ENCODE peak calls at places on chromosomes 12 and 14, in five cellular contexts. A is occipital lobe, X is neural crest cell, Y is Right ventricle myocardium superior, Z is HuH-7. D is an unnamed sample.

GRCh38 chr14:98913967-98914620 is 357.9 kb downstream of the BCL11B start:
- DNase-seq in A (no peak), X (no peak), Z (no peak), Y (no peak), D (no peak)

GRCh38 chr12:57611116-57611809 is at the start of gene ARHGEF25:
- DNase-seq in Z (peak; percentile 97), A (peak; percentile 54), Y (peak; percentile 88), X (peak; percentile 70), D (no peak)

GRCh38 chr12:88578821-88579518 is 1.3 kb downstream of the KITLG start:
- DNase-seq in Y (no peak), Z (peak; percentile 69), X (peak; percentile 19), A (no peak), D (no peak)

GRCh38 chr12:57127101-57127709 is 1.1 kb upstream of the LRP1 start:
- DNase-seq in A (peak; percentile 28), X (peak; percentile 46), Z (no peak), Y (peak; percentile 87), D (no peak)

GRCh38 chr14:83255015-83255726 is 1721.5 kb upstream of the SEL1L start:
- DNase-seq in Z (no peak), X (no peak), A (no peak), Y (no peak), D (no peak)

GRCh38 chr12:57626929-57627445 is 6.0 kb downstream of the B4GALNT1 start:
- DNase-seq in A (no peak), X (no peak), Y (no peak), Z (no peak), D (no peak)

GRCh38 chr14:50541159-50541567 is 8.8 kb upstream of the MAP4K5 start:
- DNase-seq in Y (no peak), Z (no peak), X (no peak), A (no peak), D (no peak)

GRCh38 chr12:100356646-100357223 is at the start of gene SLC17A8:
- DNase-seq in Z (no peak), X (peak; percentile 19), Y (no peak), A (no peak), D (no peak)

GRCh38 chr12:109069307-109070231 is 17.2 kb downstream of the USP30 start:
- DNase-seq in Y (no peak), A (no peak), X (no peak), Z (peak; percentile 47), D (no peak)

GRCh38 chr14:76829016-76829365 is 2.8 kb downstream of the LRRC74A start:
- DNase-seq in A (no peak), Y (peak; percentile 68), Z (no peak), X (no peak), D (no peak)

GRCh38 chr12:70843363-70843762 is 77.2 kb downstream of the PTPRR start:
- DNase-seq in A (no peak), X (no peak), Y (no peak), Z (no peak), D (no peak)

GRCh38 chr14:76599556-76599955 is 161.7 kb upstream of the VASH1 start:
- DNase-seq in Z (no peak), Y (no peak), X (no peak), A (no peak), D (no peak)

GRCh38 chr12:109612003-109612402 is 38.4 kb downstream of the MVK start:
- DNase-seq in X (no peak), A (no peak), Z (no peak), Y (no peak), D (no peak)

GRCh38 chr14:66662374-66662773 is 154.4 kb downstream of the GPHN start:
- DNase-seq in A (no peak), Z (no peak), X (no peak), Y (no peak), D (no peak)

GRCh38 chr12:96073346-96074336 is 38.3 kb upstream of the LTA4H start:
- DNase-seq in X (no peak), A (no peak), Y (no peak), Z (no peak), D (no peak)

GRCh38 chr12:49462103-49462739 is 76.6 kb upstream of the KCNH3 start:
- DNase-seq in Z (no peak), Y (peak; percentile 60), A (no peak), X (no peak), D (no peak)

GRCh38 chr14:99346470-99347080 is 74.6 kb upstream of the BCL11B start:
- DNase-seq in Z (no peak), A (no peak), X (no peak), Y (peak; percentile 25), D (no peak)

GRCh38 chr14:90409209-90409730 is 12.4 kb downstream of the CALM1 start:
- DNase-seq in X (no peak), Y (peak; percentile 63), Z (no peak), A (peak; percentile 32), D (peak; percentile 83)

GRCh38 chr12:101908395-101908794 is 31.0 kb downstream of the DRAM1 start:
- DNase-seq in A (no peak), X (no peak), Z (no peak), Y (no peak), D (no peak)

GRCh38 chr14:21528381-21529348 is 2.5 kb upstream of the SALL2 start:
- DNase-seq in Y (no peak), A (no peak), X (no peak), Z (peak; percentile 28), D (no peak)

GRCh38 chr12:115232455-115233156 is 548.6 kb upstream of the TBX3 start:
- DNase-seq in A (no peak), Y (no peak), X (no peak), Z (no peak), D (no peak)

GRCh38 chr14:25116607-25117006 is 66.7 kb upstream of the STXBP6 start:
- DNase-seq in Y (no peak), Z (no peak), X (no peak), A (no peak), D (no peak)

GRCh38 chr14:95024380-95024779 is 132.9 kb downstream of the DICER1 start:
- DNase-seq in X (no peak), Y (no peak), Z (no peak), A (no peak), D (no peak)

GRCh38 chr14:60738843-60739508 is 4.4 kb downstream of the MNAT1 start:
- DNase-seq in Z (no peak), Y (no peak), X (no peak), A (no peak), D (no peak)

GRCh38 chr12:61029516-61029915 is 1230.7 kb upstream of the USP15 start:
- DNase-seq in X (no peak), Z (no peak), Y (no peak), A (no peak), D (no peak)

GRCh38 chr12:118061011-118061875 is at the start of gene WSB2:
- DNase-seq in Y (peak; percentile 87), X (peak; percentile 25), Z (peak; percentile 32), A (peak; percentile 73), D (no peak)

GRCh38 chr14:104582649-104583048 is 3.1 kb downstream of the C14orf180 start:
- DNase-seq in Y (peak; percentile 88), Z (no peak), A (no peak), X (no peak), D (no peak)

GRCh38 chr12:110666892-110667291 is 22.0 kb downstream of the HVCN1 start:
- DNase-seq in A (no peak), X (no peak), Y (no peak), Z (no peak), D (no peak)

GRCh38 chr12:92927436-92928116 is 1.5 kb downstream of the EEA1 start:
- DNase-seq in Y (no peak), X (no peak), Z (peak; percentile 45), A (no peak), D (peak; percentile 40)

GRCh38 chr12:24562761-24563392 is 386.0 kb downstream of the BCAT1 start:
- DNase-seq in A (peak; percentile 49), X (peak; percentile 48), Z (peak; percentile 58), Y (peak; percentile 49), D (no peak)

GRCh38 chr14:72759670-72760069 is 134.2 kb downstream of the DPF3 start:
- DNase-seq in A (no peak), Z (no peak), Y (no peak), X (no peak), D (no peak)

GRCh38 chr12:116406529-116406928 is 129.0 kb upstream of the MED13L start:
- DNase-seq in Z (peak; percentile 75), A (no peak), X (no peak), Y (peak; percentile 94), D (peak; percentile 40)

GRCh38 chr14:75234173-75234855 is 44.3 kb upstream of the FOS start:
- DNase-seq in X (no peak), A (no peak), Z (no peak), Y (peak; percentile 65), D (no peak)

GRCh38 chr12:103930787-103931536 is 752 bp downstream of the HSP90B1 start:
- DNase-seq in Z (no peak), X (peak; percentile 6), A (peak; percentile 12), Y (peak; percentile 59), D (no peak)

GRCh38 chr12:53005215-53005985 is 856 bp upstream of the EIF4B start:
- DNase-seq in Y (peak; percentile 51), X (no peak), Z (no peak), A (no peak), D (no peak)